ENCODE peak calls at places on chromosomes 11 and 22, in four cellular contexts. R is CD8-positive, alpha-beta T cell; D is IMR-90; N is GM23338. W is an unnamed sample.
A peak's percentile ranks its signal among the peaks of the same experiment; 100 is the strongest.

GRCh38 chr11:70557742-70558485 is 159.6 kb downstream of the CTTN start:
- DNase-seq in R (no peak), D (no peak), N (no peak), W (no peak)

GRCh38 chr11:40030867-40031266 is 1428.6 kb downstream of the LRRC4C start:
- DNase-seq in R (no peak), D (no peak), N (peak; percentile 28), W (peak; percentile 71)

GRCh38 chr11:28566643-28567042 is 458.5 kb downstream of the METTL15 start:
- DNase-seq in R (no peak), D (peak; percentile 100), N (peak; percentile 75), W (peak; percentile 85)

GRCh38 chr11:1224491-1225385 is 1.9 kb downstream of the MUC5B start:
- DNase-seq in R (no peak), D (no peak), N (peak; percentile 47), W (peak; percentile 56)

GRCh38 chr11:27718346-27718852 is 18.1 kb upstream of the BDNF start:
- DNase-seq in R (no peak), D (peak; percentile 95), N (peak; percentile 93), W (peak; percentile 91)

GRCh38 chr11:112925516-112926310 is 35.5 kb upstream of the NCAM1 start:
- DNase-seq in R (no peak), D (no peak), N (no peak), W (no peak)

GRCh38 chr11:13007702-13008435 is 1.2 kb upstream of the RASSF10 start:
- DNase-seq in R (no peak), D (no peak), N (no peak), W (no peak)

GRCh38 chr22:34099278-34099677 is 179.0 kb upstream of the LARGE1 start:
- DNase-seq in R (no peak), D (no peak), N (no peak), W (no peak)

DNA sequence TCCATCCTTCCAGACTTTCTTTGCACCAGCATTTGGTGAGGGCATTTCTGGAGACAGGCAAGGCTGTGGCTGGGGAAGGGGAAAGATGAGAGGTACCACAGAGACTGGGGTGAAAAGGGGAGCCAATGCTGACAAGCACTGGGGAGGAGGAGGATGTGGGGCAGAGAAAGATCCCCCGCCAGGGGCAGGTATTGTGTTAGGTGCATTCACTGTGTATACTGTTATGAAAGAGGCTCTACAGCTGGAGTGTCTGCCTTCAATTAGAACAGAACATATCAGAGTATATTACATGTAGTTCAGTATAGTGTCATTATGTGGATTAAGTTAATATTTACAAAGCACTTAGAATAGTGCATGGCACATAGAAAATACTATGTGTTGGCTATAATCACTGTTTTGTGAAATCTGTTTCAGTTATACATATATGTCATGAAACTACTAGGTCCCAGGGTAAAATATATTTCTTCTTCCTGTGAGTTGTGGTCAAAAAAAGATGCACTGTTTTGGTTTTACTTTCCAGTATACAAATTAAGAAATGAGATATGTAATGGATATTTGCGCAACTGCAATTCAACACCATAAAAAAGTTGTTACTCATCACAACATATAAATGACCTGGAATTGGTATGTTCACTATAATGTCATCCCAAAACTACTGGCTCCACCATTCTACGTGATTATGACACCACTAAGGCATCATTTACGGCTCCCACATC is 8.4 kb downstream of the MSANTD2 start:
- DNase-seq in R (no peak), D (peak; percentile 44), N (no peak), W (no peak)
- H3K4me1 ChIP-seq in R (no peaks in the 10 kb centered on the region), D (peaks cover 7% of the 10 kb centered on the region), N (peaks cover 72% of the 10 kb centered on the region), W (peaks cover 18% of the 10 kb centered on the region)

DNA sequence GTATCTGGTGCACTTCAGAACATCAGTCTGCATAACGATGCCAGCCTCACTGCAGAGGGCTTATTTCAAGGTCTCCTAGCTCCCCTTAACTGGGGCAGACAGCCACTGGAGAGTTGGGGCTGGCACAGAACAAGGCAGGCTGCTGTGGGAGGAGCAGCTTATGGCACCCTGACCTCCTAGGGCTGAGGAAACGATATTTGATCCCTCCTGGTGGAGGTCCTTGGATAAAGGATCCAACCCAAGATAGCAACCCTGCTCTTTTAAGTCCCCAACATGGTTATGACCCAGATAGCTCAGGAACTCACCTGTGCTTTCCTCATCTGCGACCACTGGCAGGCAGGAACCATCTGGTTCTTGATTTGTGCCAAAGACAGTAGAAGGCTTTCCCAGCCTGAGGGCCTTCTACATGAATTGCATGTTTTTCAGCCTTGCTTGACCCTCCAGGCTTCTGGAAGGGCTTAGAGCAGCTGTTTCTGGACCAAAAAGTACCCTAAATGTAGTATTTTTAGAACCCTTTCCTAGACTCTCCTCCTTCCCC is 2.8 kb downstream of the TMEM109 start:
- DNase-seq in R (no peak), D (no peak), N (no peak), W (no peak)
- H3K4me1 ChIP-seq in R (peaks cover 22% of the 10 kb centered on the region), D (peaks cover 7% of the 10 kb centered on the region), N (peaks cover 29% of the 10 kb centered on the region), W (peaks cover 19% of the 10 kb centered on the region)

GRCh38 chr11:114193730-114194674 is 102.2 kb upstream of the NNMT start:
- DNase-seq in R (no peak), D (no peak), N (no peak), W (no peak)
- H3K4me1 ChIP-seq in R (no peaks in the 10 kb centered on the region), D (peaks cover 7% of the 10 kb centered on the region), N (no peaks in the 10 kb centered on the region), W (peaks cover 46% of the 10 kb centered on the region)

GRCh38 chr11:114207096-114207495 is 89.1 kb upstream of the NNMT start:
- DNase-seq in R (no peak), D (no peak), N (no peak), W (no peak)
- H3K4me1 ChIP-seq in R (peaks cover 13% of the 10 kb centered on the region), D (no peaks in the 10 kb centered on the region), N (peaks cover 12% of the 10 kb centered on the region), W (peaks cover 55% of the 10 kb centered on the region)

DNA sequence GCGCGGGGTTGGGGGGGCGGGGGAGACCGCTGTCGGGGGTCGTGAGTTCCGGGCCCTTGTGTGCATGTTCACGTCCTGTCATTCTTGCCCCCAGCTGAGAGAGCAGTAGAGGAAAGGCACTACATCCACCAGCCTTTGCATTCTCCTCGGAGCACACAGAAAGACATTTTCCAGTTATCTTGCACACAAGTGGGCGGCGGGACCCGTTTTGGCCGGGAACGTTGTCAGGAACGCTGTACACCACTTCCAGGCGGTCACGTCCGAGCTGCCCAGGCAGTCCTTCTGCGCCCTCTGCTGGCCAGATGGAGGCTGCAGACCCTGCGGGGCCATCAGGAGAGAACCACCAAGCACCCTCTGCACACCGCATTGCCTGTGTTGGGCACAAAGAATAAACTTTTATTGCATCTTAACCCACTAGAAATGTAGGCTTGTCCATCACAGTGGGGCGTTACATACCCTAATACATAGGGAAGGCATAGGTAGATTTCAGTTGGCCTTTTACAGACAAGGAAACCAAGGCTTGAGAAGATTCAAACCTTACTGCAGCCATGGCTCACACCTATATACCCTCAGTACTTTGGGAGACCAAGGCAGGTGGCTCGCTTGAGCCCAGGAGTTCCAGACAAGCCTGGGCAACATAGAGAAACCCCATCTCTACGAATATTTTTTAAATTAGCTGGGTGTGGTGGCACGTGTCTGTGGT is 2.8 kb upstream of the CDKN1C start:
- DNase-seq in R (peak; percentile 91), D (peak; percentile 84), N (peak; percentile 91), W (peak; percentile 93)
- H3K4me1 ChIP-seq in R (peaks cover 40% of the 10 kb centered on the region), D (peaks cover 31% of the 10 kb centered on the region), N (peaks cover 28% of the 10 kb centered on the region), W (peaks cover 26% of the 10 kb centered on the region)

DNA sequence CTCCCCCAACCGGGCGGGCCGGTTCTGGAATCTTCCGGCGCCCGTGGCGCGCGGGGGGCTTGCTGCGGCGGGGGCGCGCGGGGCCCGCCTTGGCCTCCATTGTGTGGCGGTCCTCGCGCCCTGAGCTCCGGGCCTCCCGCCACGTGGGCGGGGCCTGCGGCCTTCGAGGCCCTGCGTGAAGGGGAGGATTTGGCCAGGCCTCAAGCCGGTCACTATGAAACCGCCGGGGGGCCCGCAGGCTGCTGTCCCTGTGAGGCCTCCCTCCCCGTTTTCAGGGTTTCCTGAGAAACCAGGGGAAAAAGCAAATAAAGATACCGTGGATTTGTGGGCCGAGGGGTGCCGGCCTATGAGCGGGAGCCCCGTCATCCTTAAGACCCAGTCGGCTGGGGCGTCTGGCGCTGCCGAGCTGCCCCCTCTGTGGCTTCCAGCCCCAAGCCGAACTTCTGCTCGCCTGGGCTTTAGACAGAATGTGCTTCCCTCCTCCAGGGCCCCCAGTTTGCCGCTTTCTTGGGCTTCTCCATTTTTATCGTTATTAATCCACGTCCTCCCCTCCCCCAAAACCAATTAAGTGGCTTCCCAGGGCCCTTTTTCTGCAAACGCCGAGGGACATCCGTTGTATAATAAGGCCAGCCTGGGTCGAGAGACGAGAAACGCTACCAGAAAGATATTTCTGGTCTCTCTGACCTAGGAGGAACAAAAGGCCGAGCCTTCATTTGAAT is 602 bp downstream of the EWSR1 start:
- DNase-seq in R (no peak), D (peak; percentile 67), N (peak; percentile 48), W (peak; percentile 86)
- H3K4me1 ChIP-seq in R (peaks cover 56% of the 10 kb centered on the region), D (peaks cover 17% of the 10 kb centered on the region), N (peaks cover 34% of the 10 kb centered on the region), W (peaks cover 40% of the 10 kb centered on the region)